ENCODE peak calls at places on chromosome 19, in six cellular contexts. One of them, this sample, is unnamed.

GRCh38 chr19:49954933-49955332 is 6.0 kb downstream of the SIGLEC11 start:
- DNase-seq in fibroblast of lung: peak
- DNase-seq in AG10803: no peak
- DNase-seq in AG04449: no peak
- DNase-seq in cardiac fibroblast: no peak
- DNase-seq in tibial artery: no peak
- DNase-seq in this sample: no peak

GRCh38 chr19:10975374-10976036 is 14.7 kb downstream of the SMARCA4 start:
- DNase-seq in fibroblast of lung: peak
- DNase-seq in AG10803: peak
- DNase-seq in AG04449: no peak
- DNase-seq in cardiac fibroblast: peak
- DNase-seq in tibial artery: peak
- DNase-seq in this sample: no peak

GRCh38 chr19:55699221-55699620 is 24.2 kb downstream of the EPN1 start:
- DNase-seq in fibroblast of lung: no peak
- DNase-seq in AG10803: no peak
- DNase-seq in AG04449: no peak
- DNase-seq in cardiac fibroblast: no peak
- DNase-seq in tibial artery: no peak
- DNase-seq in this sample: no peak

GRCh38 chr19:11577451-11578341 is at the start of gene ACP5:
- DNase-seq in fibroblast of lung: no peak
- DNase-seq in AG10803: no peak
- DNase-seq in AG04449: no peak
- DNase-seq in cardiac fibroblast: peak
- DNase-seq in tibial artery: no peak
- DNase-seq in this sample: no peak

GRCh38 chr19:42368360-42368759 is 21.7 kb downstream of the CNFN start:
- DNase-seq in fibroblast of lung: no peak
- DNase-seq in AG10803: no peak
- DNase-seq in AG04449: no peak
- DNase-seq in cardiac fibroblast: no peak
- DNase-seq in tibial artery: no peak
- DNase-seq in this sample: no peak

GRCh38 chr19:30161770-30162169 is 210.4 kb upstream of the ZNF536 start:
- DNase-seq in fibroblast of lung: no peak
- DNase-seq in AG10803: no peak
- DNase-seq in AG04449: no peak
- DNase-seq in cardiac fibroblast: no peak
- DNase-seq in tibial artery: no peak
- DNase-seq in this sample: no peak

GRCh38 chr19:6678690-6679109 is 8.7 kb upstream of the TNFSF14 start:
- DNase-seq in fibroblast of lung: no peak
- DNase-seq in AG10803: no peak
- DNase-seq in AG04449: no peak
- DNase-seq in cardiac fibroblast: peak
- DNase-seq in tibial artery: no peak
- DNase-seq in this sample: no peak

GRCh38 chr19:43124360-43124759 is 41.9 kb upstream of the PSG2 start:
- DNase-seq in fibroblast of lung: no peak
- DNase-seq in AG10803: no peak
- DNase-seq in AG04449: no peak
- DNase-seq in cardiac fibroblast: no peak
- DNase-seq in tibial artery: no peak
- DNase-seq in this sample: no peak

GRCh38 chr19:54523403-54523802 is 20.8 kb downstream of the LAIR2 start:
- DNase-seq in fibroblast of lung: no peak
- DNase-seq in AG10803: peak
- DNase-seq in AG04449: no peak
- DNase-seq in cardiac fibroblast: peak
- DNase-seq in tibial artery: no peak
- DNase-seq in this sample: no peak

GRCh38 chr19:50535672-50536071 is 22.0 kb upstream of the ASPDH start:
- DNase-seq in fibroblast of lung: no peak
- DNase-seq in AG10803: no peak
- DNase-seq in AG04449: no peak
- DNase-seq in cardiac fibroblast: no peak
- DNase-seq in tibial artery: no peak
- DNase-seq in this sample: no peak

GRCh38 chr19:38617283-38617763 is 430 bp downstream of the MAP4K1 start:
- DNase-seq in fibroblast of lung: no peak
- DNase-seq in AG10803: no peak
- DNase-seq in AG04449: no peak
- DNase-seq in cardiac fibroblast: no peak
- DNase-seq in tibial artery: no peak
- DNase-seq in this sample: no peak

GRCh38 chr19:5935473-5936307 is 21.6 kb downstream of the CAPS start:
- DNase-seq in fibroblast of lung: no peak
- DNase-seq in AG10803: no peak
- DNase-seq in AG04449: no peak
- DNase-seq in cardiac fibroblast: no peak
- DNase-seq in tibial artery: no peak
- DNase-seq in this sample: no peak

GRCh38 chr19:30371157-30371845 is 883 bp upstream of the ZNF536 start:
- DNase-seq in fibroblast of lung: no peak
- DNase-seq in AG10803: peak
- DNase-seq in AG04449: no peak
- DNase-seq in cardiac fibroblast: no peak
- DNase-seq in tibial artery: no peak
- DNase-seq in this sample: no peak

GRCh38 chr19:45442408-45442926 is 18.8 kb upstream of the ERCC1 start:
- DNase-seq in fibroblast of lung: no peak
- DNase-seq in AG10803: no peak
- DNase-seq in AG04449: no peak
- DNase-seq in cardiac fibroblast: no peak
- DNase-seq in tibial artery: no peak
- DNase-seq in this sample: no peak

GRCh38 chr19:29543381-29543780 is 17.6 kb downstream of the VSTM2B start:
- DNase-seq in fibroblast of lung: no peak
- DNase-seq in AG10803: no peak
- DNase-seq in AG04449: no peak
- DNase-seq in cardiac fibroblast: no peak
- DNase-seq in tibial artery: no peak
- DNase-seq in this sample: no peak

GRCh38 chr19:56403261-56403660 is 871 bp upstream of the ZNF583 start:
- DNase-seq in fibroblast of lung: peak
- DNase-seq in AG10803: peak
- DNase-seq in AG04449: no peak
- DNase-seq in cardiac fibroblast: peak
- DNase-seq in tibial artery: no peak
- DNase-seq in this sample: no peak

GRCh38 chr19:46489445-46490272 is 6.0 kb downstream of the PNMA8B start:
- DNase-seq in fibroblast of lung: peak
- DNase-seq in AG10803: peak
- DNase-seq in AG04449: no peak
- DNase-seq in cardiac fibroblast: peak
- DNase-seq in tibial artery: peak
- DNase-seq in this sample: no peak

GRCh38 chr19:28586501-28586900 is 626.5 kb downstream of the UQCRFS1 start:
- DNase-seq in fibroblast of lung: no peak
- DNase-seq in AG10803: no peak
- DNase-seq in AG04449: no peak
- DNase-seq in cardiac fibroblast: no peak
- DNase-seq in tibial artery: no peak
- DNase-seq in this sample: no peak

GRCh38 chr19:3494559-3494958 is 5.9 kb downstream of the DOHH start:
- DNase-seq in fibroblast of lung: no peak
- DNase-seq in AG10803: no peak
- DNase-seq in AG04449: no peak
- DNase-seq in cardiac fibroblast: no peak
- DNase-seq in tibial artery: no peak
- DNase-seq in this sample: no peak

GRCh38 chr19:35848919-35849505 is 3.3 kb downstream of the NPHS1 start:
- DNase-seq in fibroblast of lung: no peak
- DNase-seq in AG10803: no peak
- DNase-seq in AG04449: no peak
- DNase-seq in cardiac fibroblast: no peak
- DNase-seq in tibial artery: no peak
- DNase-seq in this sample: no peak

GRCh38 chr19:49938662-49939061 is 9.4 kb upstream of the NUP62 start:
- DNase-seq in fibroblast of lung: no peak
- DNase-seq in AG10803: no peak
- DNase-seq in AG04449: no peak
- DNase-seq in cardiac fibroblast: no peak
- DNase-seq in tibial artery: no peak
- DNase-seq in this sample: no peak

GRCh38 chr19:48530770-48531169 is 19.1 kb upstream of the LMTK3 start:
- DNase-seq in fibroblast of lung: no peak
- DNase-seq in AG10803: no peak
- DNase-seq in AG04449: no peak
- DNase-seq in cardiac fibroblast: no peak
- DNase-seq in tibial artery: no peak
- DNase-seq in this sample: no peak

GRCh38 chr19:46622118-46622446 is 2.8 kb downstream of the PTGIR start:
- DNase-seq in fibroblast of lung: no peak
- DNase-seq in AG10803: no peak
- DNase-seq in AG04449: no peak
- DNase-seq in cardiac fibroblast: no peak
- DNase-seq in tibial artery: no peak
- DNase-seq in this sample: no peak

DNA sequence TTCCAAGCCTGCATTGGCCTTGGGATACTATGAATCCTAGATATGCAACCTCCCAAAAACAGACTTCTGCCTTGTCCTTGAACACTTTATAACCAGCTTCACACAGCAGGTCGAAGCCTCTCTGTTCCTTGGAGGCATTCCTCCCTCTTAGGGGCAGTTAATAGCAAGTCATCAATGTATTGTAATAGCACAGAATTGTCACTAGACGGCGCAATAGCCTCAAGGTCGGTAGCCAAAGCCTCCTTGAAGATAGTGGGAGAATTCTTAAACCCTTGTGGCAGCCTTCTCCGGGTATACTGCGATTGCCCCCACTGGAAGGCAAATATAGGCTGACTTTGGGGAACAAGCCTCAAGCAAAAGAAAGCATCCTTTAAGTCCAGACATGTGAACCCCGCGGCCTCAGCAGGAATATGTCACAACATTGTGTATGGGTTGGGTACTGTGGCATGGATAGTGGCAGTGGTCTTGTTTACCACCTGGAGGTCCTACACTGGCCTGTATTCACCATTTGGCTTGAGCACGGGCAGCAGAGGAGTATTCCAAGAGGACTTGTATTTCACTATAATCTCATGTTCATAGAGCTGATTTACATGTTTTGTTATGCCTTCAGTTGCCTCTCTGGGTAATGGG is 61.1 kb downstream of the ZNF431 start:
- DNase-seq in fibroblast of lung: peak
- DNase-seq in AG10803: peak
- DNase-seq in AG04449: no peak
- DNase-seq in cardiac fibroblast: peak
- DNase-seq in tibial artery: no peak
- DNase-seq in this sample: no peak
- TF ChIP-seq CTCF in fibroblast of lung: peak
- TF ChIP-seq CTCF in AG10803: peak
- TF ChIP-seq CTCF in AG04449: no peak
- TF ChIP-seq CTCF in cardiac fibroblast: peak
- TF ChIP-seq CTCF in tibial artery: peak
- TF ChIP-seq CTCF in this sample: peak

GRCh38 chr19:9566729-9567128 is 17.6 kb downstream of the ZNF121 start:
- DNase-seq in fibroblast of lung: no peak
- DNase-seq in AG10803: no peak
- DNase-seq in AG04449: no peak
- DNase-seq in cardiac fibroblast: no peak
- DNase-seq in tibial artery: no peak
- DNase-seq in this sample: no peak
- TF ChIP-seq CTCF in fibroblast of lung: no peak
- TF ChIP-seq CTCF in AG10803: no peak
- TF ChIP-seq CTCF in AG04449: no peak
- TF ChIP-seq CTCF in cardiac fibroblast: no peak
- TF ChIP-seq CTCF in tibial artery: no peak
- TF ChIP-seq CTCF in this sample: peak

GRCh38 chr19:8069116-8069973 is 16.8 kb downstream of the CCL25 start:
- DNase-seq in fibroblast of lung: peak
- DNase-seq in AG10803: no peak
- DNase-seq in AG04449: no peak
- DNase-seq in cardiac fibroblast: peak
- DNase-seq in tibial artery: no peak
- DNase-seq in this sample: no peak
- TF ChIP-seq CTCF in fibroblast of lung: peak
- TF ChIP-seq CTCF in AG10803: peak
- TF ChIP-seq CTCF in AG04449: no peak
- TF ChIP-seq CTCF in cardiac fibroblast: peak
- TF ChIP-seq CTCF in tibial artery: peak
- TF ChIP-seq CTCF in this sample: peak

DNA sequence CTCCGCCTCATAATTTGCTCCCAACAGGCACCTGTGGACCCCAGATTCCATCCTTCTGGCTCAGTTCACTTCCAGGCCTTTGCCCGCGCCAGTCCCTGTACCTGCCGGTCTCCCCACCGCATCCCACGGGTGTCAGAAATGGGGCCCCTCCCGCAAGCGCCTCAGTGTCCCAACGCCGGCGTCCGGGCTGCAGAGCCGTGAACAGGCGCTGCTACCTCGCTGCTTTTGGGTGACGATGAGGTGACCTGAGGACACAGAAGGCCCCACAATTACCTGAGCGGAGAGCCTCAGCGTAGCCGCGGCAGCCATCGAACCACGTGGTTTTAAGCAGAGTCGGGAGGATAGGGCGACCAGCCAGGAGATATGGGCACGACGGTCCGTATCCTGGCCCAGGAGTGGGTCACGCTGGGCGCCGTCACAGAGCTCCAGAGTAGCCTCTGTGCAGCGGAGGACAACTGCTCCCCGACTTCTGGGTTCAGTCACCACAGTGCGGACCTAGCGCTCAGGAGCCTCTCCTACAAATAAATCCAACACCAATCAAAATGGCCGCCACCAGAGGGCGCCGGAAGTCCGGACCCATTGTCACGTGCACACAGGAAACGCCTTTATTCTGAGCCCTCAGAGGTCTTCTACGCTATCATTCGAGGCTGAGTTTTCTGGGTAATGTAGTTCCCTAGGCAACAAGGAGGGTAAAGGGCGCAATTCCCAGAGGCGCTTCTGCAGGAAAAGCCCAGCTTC is at the start of gene ZNF814:
- DNase-seq in fibroblast of lung: peak
- DNase-seq in AG10803: peak
- DNase-seq in AG04449: peak
- DNase-seq in cardiac fibroblast: peak
- DNase-seq in tibial artery: peak
- DNase-seq in this sample: peak
- TF ChIP-seq CTCF in fibroblast of lung: peak
- TF ChIP-seq CTCF in AG10803: peak
- TF ChIP-seq CTCF in AG04449: peak
- TF ChIP-seq CTCF in cardiac fibroblast: no peak
- TF ChIP-seq CTCF in tibial artery: no peak
- TF ChIP-seq CTCF in this sample: peak

DNA sequence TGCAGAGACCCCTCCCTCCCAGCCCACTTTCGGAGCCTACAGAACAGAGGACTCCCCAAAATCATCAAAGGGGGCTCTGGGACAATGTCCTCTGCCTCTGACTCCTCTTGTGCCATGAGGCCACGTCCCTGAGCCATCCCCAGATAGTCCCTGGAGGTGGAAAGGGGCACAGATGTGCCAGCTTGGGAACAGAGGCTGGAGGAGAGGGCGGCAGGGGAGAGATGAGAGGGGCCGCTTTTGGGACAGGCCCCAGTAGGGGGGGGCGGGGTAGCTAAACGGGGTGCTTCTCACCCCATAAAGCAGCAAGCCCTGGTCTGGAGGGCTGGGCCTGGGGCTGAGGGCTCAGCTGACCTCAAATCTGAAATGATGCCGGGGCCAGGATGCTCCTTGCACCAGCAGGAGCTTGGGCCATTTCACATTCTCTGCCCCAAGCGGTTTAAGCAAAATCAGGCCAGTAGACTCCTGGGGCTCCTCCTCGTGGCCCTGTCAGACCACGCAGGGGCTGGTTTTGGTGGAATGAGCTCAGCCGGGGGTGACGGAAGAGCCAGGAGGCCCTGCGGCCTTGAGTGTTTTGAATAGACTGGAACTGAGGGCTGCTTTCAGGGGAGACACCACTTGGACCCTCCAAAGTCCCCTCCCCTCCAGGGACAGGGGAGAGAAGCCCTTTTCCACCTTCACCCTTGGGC is 27.1 kb downstream of the ONECUT3 start:
- DNase-seq in fibroblast of lung: peak
- DNase-seq in AG10803: peak
- DNase-seq in AG04449: no peak
- DNase-seq in cardiac fibroblast: peak
- DNase-seq in tibial artery: no peak
- DNase-seq in this sample: no peak
- TF ChIP-seq CTCF in fibroblast of lung: peak
- TF ChIP-seq CTCF in AG10803: peak
- TF ChIP-seq CTCF in AG04449: peak
- TF ChIP-seq CTCF in cardiac fibroblast: no peak
- TF ChIP-seq CTCF in tibial artery: no peak
- TF ChIP-seq CTCF in this sample: peak

This sample was measured in epithelial cell of proximal tubule.